ENCODE peak calls at places on chromosome 16, in four cellular contexts. R is Peyer's patch, Y is OCI-LY7, G is right lobe of liver. U is an unnamed sample.

GRCh38 chr16:54076006-54076504 is 210.5 kb downstream of the IRX3 start:
- DNase-seq in R (no peak), Y (no peak), G (no peak), U (no peak)

GRCh38 chr16:83110221-83110768 is 483.5 kb downstream of the CDH13 start:
- DNase-seq in R (no peak), Y (no peak), G (no peak), U (no peak)

GRCh38 chr16:28059841-28060240 is 3.7 kb downstream of the GSG1L start:
- DNase-seq in R (no peak), Y (no peak), G (no peak), U (no peak)

GRCh38 chr16:61892531-61892930 is 143.7 kb downstream of the CDH8 start:
- DNase-seq in R (no peak), Y (no peak), G (no peak), U (no peak)

GRCh38 chr16:67872631-67873434 is at the start of gene EDC4:
- DNase-seq in R (peak), Y (peak), G (peak), U (peak)

GRCh38 chr16:53434436-53435065 is at the start of gene RBL2:
- DNase-seq in R (peak), Y (peak), G (peak), U (peak)

GRCh38 chr16:57635266-57636097 is 7.1 kb downstream of the ADGRG1 start:
- DNase-seq in R (peak), Y (no peak), G (peak), U (no peak)

GRCh38 chr16:66130296-66130910 is 236.1 kb upstream of the CDH5 start:
- DNase-seq in R (no peak), Y (no peak), G (no peak), U (no peak)

GRCh38 chr16:78988361-78988992 is 612.1 kb downstream of the MAF start:
- DNase-seq in R (no peak), Y (no peak), G (no peak), U (no peak)
- TF ChIP-seq CTCF in R (no peak), Y (no peak), G (no peak), U (no peak)

GRCh38 chr16:89050119-89050867 is 43.4 kb upstream of the ACSF3 start:
- DNase-seq in R (no peak), Y (no peak), G (peak), U (no peak)
- TF ChIP-seq CTCF in R (no peak), Y (no peak), G (no peak), U (no peak)

DNA sequence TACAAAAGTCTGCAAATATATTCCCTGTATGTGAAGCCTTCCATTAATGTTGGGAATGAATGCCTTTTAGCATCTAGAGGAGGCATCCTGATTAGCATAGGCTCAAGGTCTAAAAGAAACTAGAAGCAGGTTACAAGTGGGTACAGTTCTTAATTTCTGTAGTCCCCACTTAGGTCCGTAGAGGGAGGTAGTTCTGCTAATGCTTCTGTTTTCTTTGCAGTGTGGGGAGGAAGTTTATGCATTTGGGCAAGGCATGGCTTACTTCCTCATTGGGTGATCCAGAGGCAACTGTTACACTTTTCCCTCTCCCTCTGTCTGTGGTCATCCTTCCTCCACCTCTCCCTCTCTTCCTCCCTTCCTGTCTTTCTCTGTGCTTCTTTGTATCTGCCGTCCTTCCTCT is 108.4 kb upstream of the ZKSCAN2 start:
- DNase-seq in R (no peak), Y (peak), G (no peak), U (no peak)
- TF ChIP-seq CTCF in R (no peak), Y (no peak), G (no peak), U (no peak)

GRCh38 chr16:73527191-73527590 is 479.3 kb upstream of the ZFHX3 start:
- DNase-seq in R (no peak), Y (no peak), G (no peak), U (no peak)
- TF ChIP-seq CTCF in R (no peak), Y (peak), G (no peak), U (no peak)

GRCh38 chr16:29951966-29952365 is 9.9 kb upstream of the TMEM219 start:
- DNase-seq in R (peak), Y (no peak), G (no peak), U (no peak)
- TF ChIP-seq CTCF in R (no peak), Y (no peak), G (no peak), U (no peak)

GRCh38 chr16:4350365-4350786 is 745 bp downstream of the PAM16 start:
- DNase-seq in R (no peak), Y (no peak), G (no peak), U (no peak)
- TF ChIP-seq CTCF in R (no peak), Y (no peak), G (no peak), U (no peak)

DNA sequence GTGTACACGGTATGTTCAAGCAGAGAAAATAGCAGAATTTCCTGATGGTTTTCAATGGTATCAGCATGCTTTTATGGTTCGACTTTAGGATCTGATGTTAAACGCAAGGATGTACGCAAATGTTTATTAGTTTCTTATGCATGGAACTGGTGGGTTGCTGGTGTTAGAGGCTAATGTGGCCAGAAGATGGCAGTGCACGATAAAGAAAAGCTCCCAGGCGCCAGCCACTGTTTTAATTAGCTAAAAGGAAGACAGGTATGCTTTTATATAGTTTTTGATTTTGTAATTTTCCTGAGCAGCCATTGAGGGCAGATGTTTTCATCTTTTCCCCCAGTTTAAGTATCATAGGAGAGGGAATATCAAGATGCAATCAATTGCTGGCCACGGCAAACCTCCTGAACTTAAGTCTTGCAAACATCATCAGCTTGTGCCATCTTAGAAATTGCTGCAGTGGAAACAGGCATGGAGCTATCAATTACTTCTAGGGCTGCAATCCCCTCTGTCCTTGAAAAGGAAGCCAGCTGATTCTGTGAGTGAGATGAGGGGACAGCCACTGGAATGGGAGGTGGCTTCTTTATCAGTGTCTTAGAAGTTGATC is 648.5 kb upstream of the RBFOX1 start:
- DNase-seq in R (no peak), Y (peak), G (no peak), U (no peak)
- TF ChIP-seq CTCF in R (peak), Y (peak), G (peak), U (peak)

DNA sequence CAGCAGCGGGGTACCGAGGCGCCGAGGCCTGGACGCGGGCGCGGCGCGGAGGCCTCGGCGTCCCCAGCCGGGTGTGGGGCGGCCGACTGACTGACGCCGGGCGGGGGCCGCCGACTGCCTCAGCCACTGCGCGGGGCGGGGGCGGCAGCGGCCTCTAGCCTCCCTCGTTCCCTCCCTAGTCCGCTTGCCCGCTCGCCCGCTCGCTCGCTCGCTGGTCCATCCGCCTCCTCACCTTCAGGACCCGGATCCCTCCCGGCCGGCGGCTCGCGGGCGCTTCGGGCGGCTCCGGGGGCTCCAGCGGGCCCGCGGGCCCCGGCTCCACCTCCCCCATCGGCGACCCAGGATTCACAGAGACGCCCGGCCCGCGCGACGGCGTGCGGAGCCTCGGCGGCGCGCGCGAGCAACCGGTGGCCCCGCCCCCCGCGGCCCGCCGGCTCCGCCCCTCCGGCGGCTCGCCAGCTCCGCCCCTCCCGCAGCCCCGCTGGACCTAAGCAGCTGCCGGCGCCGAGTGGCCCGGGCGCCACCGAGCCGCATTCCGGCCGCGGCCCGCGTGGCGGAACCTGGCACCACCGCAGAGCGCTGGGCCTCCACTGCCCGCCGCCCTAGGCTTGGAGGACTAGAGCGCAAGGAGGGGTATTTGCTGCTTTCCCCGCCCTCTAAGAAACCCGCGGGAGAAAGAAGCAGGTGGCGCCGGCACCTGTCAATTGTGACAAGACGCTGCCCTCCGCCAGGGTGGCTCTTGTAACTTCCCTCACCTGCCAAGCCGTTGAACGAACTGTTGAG is 773 bp downstream of the PHLPP2 start:
- DNase-seq in R (peak), Y (peak), G (peak), U (peak)
- TF ChIP-seq CTCF in R (peak), Y (peak), G (no peak), U (no peak)